ENCODE peak calls at places on chromosome X, in six cellular contexts. One of them, this sample, is unnamed.

GRCh38 chrX:47097018-47097417 is 18.8 kb downstream of the RGN start:
- DNase-seq in NCI-H1694: no peak
- DNase-seq in ACHN: no peak
- DNase-seq in stimulated activated CD8-positive, alpha-beta memory T cell treated with anti-CD3 and anti-CD28 coated beads, Interleukin-15, amount 100 ng/mL, for 4 hours: no peak
- DNase-seq in tibial nerve: no peak
- DNase-seq in T follicular helper cell: no peak
- DNase-seq in this sample: no peak

GRCh38 chrX:26851981-26852380 is 611.2 kb downstream of the PPP4R3C start:
- DNase-seq in T follicular helper cell: no peak
- DNase-seq in ACHN: peak; percentile 22
- DNase-seq in NCI-H1694: no peak
- DNase-seq in stimulated activated CD8-positive, alpha-beta memory T cell treated with anti-CD3 and anti-CD28 coated beads, Interleukin-15, amount 100 ng/mL, for 4 hours: no peak
- DNase-seq in tibial nerve: no peak
- DNase-seq in this sample: peak; percentile 41

GRCh38 chrX:66015152-66015827 is 24.6 kb downstream of the VSIG4 start:
- DNase-seq in tibial nerve: no peak
- DNase-seq in NCI-H1694: no peak
- DNase-seq in T follicular helper cell: no peak
- DNase-seq in ACHN: no peak
- DNase-seq in stimulated activated CD8-positive, alpha-beta memory T cell treated with anti-CD3 and anti-CD28 coated beads, Interleukin-15, amount 100 ng/mL, for 4 hours: no peak
- DNase-seq in this sample: no peak

GRCh38 chrX:13598877-13599276 is 29.5 kb downstream of the EGFL6 start:
- DNase-seq in ACHN: peak; percentile 9
- DNase-seq in T follicular helper cell: no peak
- DNase-seq in stimulated activated CD8-positive, alpha-beta memory T cell treated with anti-CD3 and anti-CD28 coated beads, Interleukin-15, amount 100 ng/mL, for 4 hours: no peak
- DNase-seq in NCI-H1694: no peak
- DNase-seq in tibial nerve: no peak
- DNase-seq in this sample: no peak

GRCh38 chrX:135256923-135257322 is 5.1 kb downstream of the ETDA start:
- DNase-seq in tibial nerve: no peak
- DNase-seq in stimulated activated CD8-positive, alpha-beta memory T cell treated with anti-CD3 and anti-CD28 coated beads, Interleukin-15, amount 100 ng/mL, for 4 hours: no peak
- DNase-seq in T follicular helper cell: no peak
- DNase-seq in NCI-H1694: no peak
- DNase-seq in ACHN: no peak
- DNase-seq in this sample: no peak

GRCh38 chrX:17432158-17432557 is 57.2 kb downstream of the NHS start:
- DNase-seq in T follicular helper cell: no peak
- DNase-seq in NCI-H1694: no peak
- DNase-seq in ACHN: no peak
- DNase-seq in tibial nerve: no peak
- DNase-seq in stimulated activated CD8-positive, alpha-beta memory T cell treated with anti-CD3 and anti-CD28 coated beads, Interleukin-15, amount 100 ng/mL, for 4 hours: no peak
- DNase-seq in this sample: no peak

GRCh38 chrX:15674514-15674898 is 9.9 kb upstream of the CLTRN start:
- DNase-seq in T follicular helper cell: peak; percentile 75
- DNase-seq in ACHN: peak; percentile 88
- DNase-seq in NCI-H1694: peak; percentile 48
- DNase-seq in stimulated activated CD8-positive, alpha-beta memory T cell treated with anti-CD3 and anti-CD28 coated beads, Interleukin-15, amount 100 ng/mL, for 4 hours: peak; percentile 74
- DNase-seq in tibial nerve: peak; percentile 86
- DNase-seq in this sample: no peak

GRCh38 chrX:149631293-149632165 is at the start of gene TMEM185A:
- DNase-seq in NCI-H1694: peak; percentile 30
- DNase-seq in stimulated activated CD8-positive, alpha-beta memory T cell treated with anti-CD3 and anti-CD28 coated beads, Interleukin-15, amount 100 ng/mL, for 4 hours: peak; percentile 48
- DNase-seq in ACHN: peak; percentile 37
- DNase-seq in tibial nerve: peak; percentile 37
- DNase-seq in T follicular helper cell: peak; percentile 67
- DNase-seq in this sample: no peak

GRCh38 chrX:107674480-107675364 is 46.4 kb downstream of the PRPS1 start:
- DNase-seq in T follicular helper cell: peak; percentile 44
- DNase-seq in NCI-H1694: peak; percentile 77
- DNase-seq in ACHN: no peak
- DNase-seq in tibial nerve: peak; percentile 81
- DNase-seq in stimulated activated CD8-positive, alpha-beta memory T cell treated with anti-CD3 and anti-CD28 coated beads, Interleukin-15, amount 100 ng/mL, for 4 hours: no peak
- DNase-seq in this sample: peak; percentile 61

GRCh38 chrX:143115466-143115865 is 89.7 kb downstream of the SPANXN4 start:
- DNase-seq in stimulated activated CD8-positive, alpha-beta memory T cell treated with anti-CD3 and anti-CD28 coated beads, Interleukin-15, amount 100 ng/mL, for 4 hours: no peak
- DNase-seq in ACHN: no peak
- DNase-seq in NCI-H1694: no peak
- DNase-seq in tibial nerve: no peak
- DNase-seq in T follicular helper cell: no peak
- DNase-seq in this sample: no peak

GRCh38 chrX:68936186-68936585 is 107.4 kb downstream of the EFNB1 start:
- DNase-seq in ACHN: no peak
- DNase-seq in NCI-H1694: no peak
- DNase-seq in tibial nerve: no peak
- DNase-seq in stimulated activated CD8-positive, alpha-beta memory T cell treated with anti-CD3 and anti-CD28 coated beads, Interleukin-15, amount 100 ng/mL, for 4 hours: no peak
- DNase-seq in T follicular helper cell: no peak
- DNase-seq in this sample: no peak

GRCh38 chrX:555589-556220 is 74.9 kb upstream of the SHOX start:
- DNase-seq in tibial nerve: no peak
- DNase-seq in T follicular helper cell: no peak
- DNase-seq in NCI-H1694: no peak
- DNase-seq in ACHN: no peak
- DNase-seq in stimulated activated CD8-positive, alpha-beta memory T cell treated with anti-CD3 and anti-CD28 coated beads, Interleukin-15, amount 100 ng/mL, for 4 hours: no peak
- DNase-seq in this sample: no peak

GRCh38 chrX:67545772-67546495 is 2.1 kb downstream of the AR start:
- DNase-seq in NCI-H1694: no peak
- DNase-seq in stimulated activated CD8-positive, alpha-beta memory T cell treated with anti-CD3 and anti-CD28 coated beads, Interleukin-15, amount 100 ng/mL, for 4 hours: no peak
- DNase-seq in ACHN: no peak
- DNase-seq in tibial nerve: no peak
- DNase-seq in T follicular helper cell: no peak
- DNase-seq in this sample: no peak

GRCh38 chrX:96929036-96929435 is 45.3 kb downstream of the RPA4 start:
- DNase-seq in tibial nerve: no peak
- DNase-seq in stimulated activated CD8-positive, alpha-beta memory T cell treated with anti-CD3 and anti-CD28 coated beads, Interleukin-15, amount 100 ng/mL, for 4 hours: no peak
- DNase-seq in NCI-H1694: peak; percentile 70
- DNase-seq in ACHN: no peak
- DNase-seq in T follicular helper cell: no peak
- DNase-seq in this sample: peak; percentile 54

GRCh38 chrX:41857670-41858069 is 65.7 kb downstream of the CASK start:
- DNase-seq in NCI-H1694: no peak
- DNase-seq in ACHN: no peak
- DNase-seq in T follicular helper cell: no peak
- DNase-seq in tibial nerve: no peak
- DNase-seq in stimulated activated CD8-positive, alpha-beta memory T cell treated with anti-CD3 and anti-CD28 coated beads, Interleukin-15, amount 100 ng/mL, for 4 hours: no peak
- DNase-seq in this sample: no peak

GRCh38 chrX:23945206-23945605 is 37.4 kb downstream of the CXorf58 start:
- DNase-seq in NCI-H1694: no peak
- DNase-seq in T follicular helper cell: no peak
- DNase-seq in tibial nerve: no peak
- DNase-seq in stimulated activated CD8-positive, alpha-beta memory T cell treated with anti-CD3 and anti-CD28 coated beads, Interleukin-15, amount 100 ng/mL, for 4 hours: no peak
- DNase-seq in ACHN: no peak
- DNase-seq in this sample: no peak

GRCh38 chrX:130805906-130806305 is 97.1 kb downstream of the ENOX2 start:
- DNase-seq in ACHN: no peak
- DNase-seq in T follicular helper cell: no peak
- DNase-seq in tibial nerve: no peak
- DNase-seq in stimulated activated CD8-positive, alpha-beta memory T cell treated with anti-CD3 and anti-CD28 coated beads, Interleukin-15, amount 100 ng/mL, for 4 hours: no peak
- DNase-seq in NCI-H1694: no peak
- DNase-seq in this sample: no peak

GRCh38 chrX:111041018-111041462 is 55.0 kb upstream of the PAK3 start:
- DNase-seq in ACHN: peak; percentile 8
- DNase-seq in T follicular helper cell: peak; percentile 11
- DNase-seq in tibial nerve: peak; percentile 8
- DNase-seq in stimulated activated CD8-positive, alpha-beta memory T cell treated with anti-CD3 and anti-CD28 coated beads, Interleukin-15, amount 100 ng/mL, for 4 hours: no peak
- DNase-seq in NCI-H1694: peak; percentile 24
- DNase-seq in this sample: no peak

GRCh38 chrX:14630724-14631123 is 101.4 kb downstream of the GLRA2 start:
- DNase-seq in tibial nerve: no peak
- DNase-seq in stimulated activated CD8-positive, alpha-beta memory T cell treated with anti-CD3 and anti-CD28 coated beads, Interleukin-15, amount 100 ng/mL, for 4 hours: no peak
- DNase-seq in ACHN: no peak
- DNase-seq in NCI-H1694: no peak
- DNase-seq in T follicular helper cell: no peak
- DNase-seq in this sample: no peak

GRCh38 chrX:39212456-39212855 is 411.2 kb downstream of the MID1IP1 start:
- DNase-seq in ACHN: no peak
- DNase-seq in stimulated activated CD8-positive, alpha-beta memory T cell treated with anti-CD3 and anti-CD28 coated beads, Interleukin-15, amount 100 ng/mL, for 4 hours: no peak
- DNase-seq in NCI-H1694: no peak
- DNase-seq in T follicular helper cell: no peak
- DNase-seq in tibial nerve: no peak
- DNase-seq in this sample: no peak